ENCODE peak calls at places on chromosomes 3 and 15, in nine cellular contexts. One of them, this sample, is unnamed.
A peak's percentile ranks its signal among the peaks of the same experiment; 100 is the strongest.

GRCh38 chr3:6491768-6492167 is 369.1 kb upstream of the GRM7 start:
- DNase-seq in astrocyte of the spinal cord: no peak
- DNase-seq in ovary: no peak
- DNase-seq in heart left ventricle: no peak
- DNase-seq in fibroblast of mammary gland: no peak
- DNase-seq in A549: no peak
- DNase-seq in tibial nerve: no peak
- DNase-seq in OCI-LY7: no peak
- DNase-seq in cardiac fibroblast: no peak
- DNase-seq in this sample: no peak

GRCh38 chr3:153649286-153649839 is 471.8 kb upstream of the ARHGEF26 start:
- DNase-seq in heart left ventricle: no peak
- DNase-seq in fibroblast of mammary gland: no peak
- DNase-seq in cardiac fibroblast: no peak
- DNase-seq in A549: no peak
- DNase-seq in OCI-LY7: no peak
- DNase-seq in astrocyte of the spinal cord: no peak
- DNase-seq in ovary: no peak
- DNase-seq in tibial nerve: no peak
- DNase-seq in this sample: no peak

GRCh38 chr15:40893019-40893723 is 1.1 kb upstream of the VPS18 start:
- DNase-seq in tibial nerve: no peak
- DNase-seq in cardiac fibroblast: no peak
- DNase-seq in heart left ventricle: no peak
- DNase-seq in astrocyte of the spinal cord: no peak
- DNase-seq in OCI-LY7: no peak
- DNase-seq in fibroblast of mammary gland: no peak
- DNase-seq in A549: no peak
- DNase-seq in ovary: no peak
- DNase-seq in this sample: no peak

GRCh38 chr3:7290062-7290825 is 429.3 kb downstream of the GRM7 start:
- DNase-seq in fibroblast of mammary gland: no peak
- DNase-seq in ovary: no peak
- DNase-seq in A549: no peak
- DNase-seq in astrocyte of the spinal cord: no peak
- DNase-seq in heart left ventricle: no peak
- DNase-seq in OCI-LY7: no peak
- DNase-seq in cardiac fibroblast: peak; percentile 49
- DNase-seq in tibial nerve: no peak
- DNase-seq in this sample: peak; percentile 65

GRCh38 chr3:85781806-85782205 is 823.0 kb downstream of the CADM2 start:
- DNase-seq in heart left ventricle: no peak
- DNase-seq in cardiac fibroblast: no peak
- DNase-seq in A549: no peak
- DNase-seq in tibial nerve: no peak
- DNase-seq in ovary: no peak
- DNase-seq in fibroblast of mammary gland: no peak
- DNase-seq in OCI-LY7: no peak
- DNase-seq in astrocyte of the spinal cord: no peak
- DNase-seq in this sample: peak; percentile 3

GRCh38 chr3:72316501-72317279 is 531.6 kb downstream of the SHQ1 start:
- DNase-seq in heart left ventricle: no peak
- DNase-seq in fibroblast of mammary gland: no peak
- DNase-seq in cardiac fibroblast: no peak
- DNase-seq in ovary: no peak
- DNase-seq in A549: no peak
- DNase-seq in tibial nerve: no peak
- DNase-seq in astrocyte of the spinal cord: peak; percentile 36
- DNase-seq in OCI-LY7: no peak
- DNase-seq in this sample: no peak

GRCh38 chr15:62165029-62165792 is at the start of gene C2CD4B:
- DNase-seq in tibial nerve: no peak
- DNase-seq in ovary: peak; percentile 38
- DNase-seq in A549: peak; percentile 62
- DNase-seq in cardiac fibroblast: peak; percentile 62
- DNase-seq in fibroblast of mammary gland: no peak
- DNase-seq in heart left ventricle: peak; percentile 79
- DNase-seq in astrocyte of the spinal cord: no peak
- DNase-seq in OCI-LY7: no peak
- DNase-seq in this sample: peak; percentile 80

GRCh38 chr3:192259661-192260060 is 467.7 kb downstream of the FGF12 start:
- DNase-seq in A549: no peak
- DNase-seq in OCI-LY7: no peak
- DNase-seq in fibroblast of mammary gland: no peak
- DNase-seq in tibial nerve: no peak
- DNase-seq in heart left ventricle: no peak
- DNase-seq in astrocyte of the spinal cord: no peak
- DNase-seq in ovary: no peak
- DNase-seq in cardiac fibroblast: no peak
- DNase-seq in this sample: no peak

GRCh38 chr15:62164500-62165028 is 521 bp downstream of the C2CD4B start:
- DNase-seq in heart left ventricle: peak; percentile 21
- DNase-seq in ovary: no peak
- DNase-seq in OCI-LY7: no peak
- DNase-seq in astrocyte of the spinal cord: no peak
- DNase-seq in fibroblast of mammary gland: no peak
- DNase-seq in A549: peak; percentile 28
- DNase-seq in tibial nerve: no peak
- DNase-seq in cardiac fibroblast: peak; percentile 32
- DNase-seq in this sample: peak; percentile 47

GRCh38 chr3:101320475-101320874 is at the start of gene IMPG2:
- DNase-seq in fibroblast of mammary gland: no peak
- DNase-seq in tibial nerve: no peak
- DNase-seq in OCI-LY7: no peak
- DNase-seq in A549: no peak
- DNase-seq in heart left ventricle: no peak
- DNase-seq in ovary: no peak
- DNase-seq in cardiac fibroblast: no peak
- DNase-seq in astrocyte of the spinal cord: no peak
- DNase-seq in this sample: no peak

GRCh38 chr3:126540342-126540849 is 16.4 kb downstream of the CHST13 start:
- DNase-seq in heart left ventricle: peak; percentile 25
- DNase-seq in A549: peak; percentile 33
- DNase-seq in fibroblast of mammary gland: peak; percentile 96
- DNase-seq in astrocyte of the spinal cord: peak; percentile 86
- DNase-seq in cardiac fibroblast: peak; percentile 87
- DNase-seq in ovary: peak; percentile 20
- DNase-seq in tibial nerve: peak; percentile 10
- DNase-seq in OCI-LY7: no peak
- DNase-seq in this sample: peak; percentile 84

GRCh38 chr3:101182734-101183133 is 137.6 kb downstream of the IMPG2 start:
- DNase-seq in astrocyte of the spinal cord: no peak
- DNase-seq in A549: peak; percentile 29
- DNase-seq in ovary: no peak
- DNase-seq in cardiac fibroblast: peak; percentile 71
- DNase-seq in OCI-LY7: no peak
- DNase-seq in tibial nerve: no peak
- DNase-seq in fibroblast of mammary gland: peak; percentile 61
- DNase-seq in heart left ventricle: no peak
- DNase-seq in this sample: peak; percentile 78

GRCh38 chr3:14892226-14892625 is 55.2 kb upstream of the NR2C2 start:
- DNase-seq in A549: no peak
- DNase-seq in astrocyte of the spinal cord: no peak
- DNase-seq in OCI-LY7: no peak
- DNase-seq in cardiac fibroblast: no peak
- DNase-seq in fibroblast of mammary gland: no peak
- DNase-seq in ovary: no peak
- DNase-seq in tibial nerve: no peak
- DNase-seq in heart left ventricle: no peak
- DNase-seq in this sample: no peak

DNA sequence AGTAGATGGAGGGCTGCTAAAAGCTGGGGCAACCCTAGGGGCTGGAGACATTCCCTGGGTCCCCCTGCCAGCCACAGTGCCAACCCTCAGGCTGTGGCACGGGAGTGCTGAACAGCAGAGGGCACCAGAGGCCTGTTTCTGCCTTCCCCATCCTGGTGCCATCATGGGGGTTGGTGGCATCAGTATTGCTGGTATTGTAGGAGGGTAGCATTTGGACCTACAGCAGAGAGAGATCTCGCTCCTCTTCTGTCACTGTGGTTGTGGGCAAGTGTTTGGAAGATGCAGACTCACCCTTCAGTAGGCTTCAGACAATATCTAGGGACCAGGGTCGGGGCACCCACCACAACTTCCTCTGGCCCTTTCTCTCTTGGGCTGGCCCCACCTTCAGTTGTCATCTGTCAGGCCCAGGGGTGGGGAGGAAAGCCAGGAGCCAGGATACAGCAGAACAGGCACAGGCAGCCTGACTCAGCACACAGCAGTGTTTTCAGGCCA is 123.5 kb downstream of the RPLP1 start:
- DNase-seq in cardiac fibroblast: peak; percentile 44
- DNase-seq in fibroblast of mammary gland: no peak
- DNase-seq in OCI-LY7: peak; percentile 43
- DNase-seq in A549: peak; percentile 68
- DNase-seq in heart left ventricle: peak; percentile 56
- DNase-seq in tibial nerve: no peak
- DNase-seq in ovary: peak; percentile 53
- DNase-seq in astrocyte of the spinal cord: no peak
- DNase-seq in this sample: peak; percentile 42
- TF ChIP-seq CTCF in cardiac fibroblast: peak; percentile 66
- TF ChIP-seq CTCF in fibroblast of mammary gland: peak; percentile 50
- TF ChIP-seq CTCF in OCI-LY7: peak; percentile 81
- TF ChIP-seq CTCF in A549: peak; percentile 94
- TF ChIP-seq CTCF in heart left ventricle: peak; percentile 46
- TF ChIP-seq CTCF in tibial nerve: peak; percentile 77
- TF ChIP-seq CTCF in ovary: no peak
- TF ChIP-seq CTCF in astrocyte of the spinal cord: peak; percentile 77
- TF ChIP-seq CTCF in this sample: peak; percentile 73

GRCh38 chr3:160756907-160757623 is 1.0 kb downstream of the PPM1L start:
- DNase-seq in heart left ventricle: peak; percentile 21
- DNase-seq in ovary: peak; percentile 34
- DNase-seq in cardiac fibroblast: no peak
- DNase-seq in OCI-LY7: no peak
- DNase-seq in A549: no peak
- DNase-seq in astrocyte of the spinal cord: no peak
- DNase-seq in fibroblast of mammary gland: no peak
- DNase-seq in tibial nerve: no peak
- DNase-seq in this sample: no peak
- H3K4me3 ChIP-seq in heart left ventricle: peak overlapping the region; percentile 87
- H3K4me3 ChIP-seq in ovary: peak overlapping the region; percentile 59
- H3K4me3 ChIP-seq in cardiac fibroblast: no peak overlapping the region
- H3K4me3 ChIP-seq in OCI-LY7: peak overlapping the region; percentile 84
- H3K4me3 ChIP-seq in A549: no peak overlapping the region
- H3K4me3 ChIP-seq in astrocyte of the spinal cord: no peak overlapping the region
- H3K4me3 ChIP-seq in fibroblast of mammary gland: no peak overlapping the region
- H3K4me3 ChIP-seq in tibial nerve: peak overlapping the region; percentile 72
- H3K4me3 ChIP-seq in this sample: no peak overlapping the region

GRCh38 chr3:163735394-163735793 is 1342.9 kb downstream of the SI start:
- DNase-seq in cardiac fibroblast: no peak
- DNase-seq in tibial nerve: no peak
- DNase-seq in A549: no peak
- DNase-seq in heart left ventricle: no peak
- DNase-seq in fibroblast of mammary gland: no peak
- DNase-seq in OCI-LY7: no peak
- DNase-seq in ovary: no peak
- DNase-seq in astrocyte of the spinal cord: no peak
- DNase-seq in this sample: no peak

GRCh38 chr3:163726125-163726524 is 1352.2 kb downstream of the SI start:
- DNase-seq in tibial nerve: no peak
- DNase-seq in A549: no peak
- DNase-seq in ovary: no peak
- DNase-seq in astrocyte of the spinal cord: no peak
- DNase-seq in heart left ventricle: no peak
- DNase-seq in OCI-LY7: no peak
- DNase-seq in fibroblast of mammary gland: no peak
- DNase-seq in cardiac fibroblast: no peak
- DNase-seq in this sample: no peak

DNA sequence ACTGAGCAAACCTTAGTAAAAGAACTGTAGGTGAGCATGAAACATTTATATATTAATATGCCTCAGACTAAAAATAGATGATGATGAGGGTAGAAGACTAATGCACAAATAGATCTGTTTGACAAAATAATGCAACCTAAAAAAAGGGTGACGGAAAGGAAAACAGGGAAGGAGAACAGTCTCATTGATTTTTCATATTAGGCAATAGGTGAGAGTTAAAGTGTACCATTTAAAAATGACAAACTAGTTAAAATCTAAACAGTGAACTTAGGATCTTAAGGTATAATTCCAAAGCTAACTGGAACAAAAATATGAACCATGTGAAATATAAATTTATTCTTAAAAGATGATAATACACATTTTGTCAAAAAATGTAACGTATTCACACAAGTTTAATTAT is 1347.6 kb downstream of the SI start:
- DNase-seq in cardiac fibroblast: no peak
- DNase-seq in A549: no peak
- DNase-seq in tibial nerve: no peak
- DNase-seq in heart left ventricle: no peak
- DNase-seq in fibroblast of mammary gland: no peak
- DNase-seq in astrocyte of the spinal cord: no peak
- DNase-seq in OCI-LY7: no peak
- DNase-seq in ovary: no peak
- DNase-seq in this sample: no peak
- TF ChIP-seq CTCF in cardiac fibroblast: no peak
- TF ChIP-seq CTCF in A549: no peak
- TF ChIP-seq CTCF in tibial nerve: no peak
- TF ChIP-seq CTCF in heart left ventricle: no peak
- TF ChIP-seq CTCF in fibroblast of mammary gland: no peak
- TF ChIP-seq CTCF in astrocyte of the spinal cord: no peak
- TF ChIP-seq CTCF in OCI-LY7: no peak
- TF ChIP-seq CTCF in ovary: no peak
- TF ChIP-seq CTCF in this sample: no peak

GRCh38 chr3:152626226-152626625 is 208.7 kb upstream of the P2RY1 start:
- DNase-seq in OCI-LY7: no peak
- DNase-seq in astrocyte of the spinal cord: no peak
- DNase-seq in fibroblast of mammary gland: no peak
- DNase-seq in cardiac fibroblast: no peak
- DNase-seq in A549: no peak
- DNase-seq in heart left ventricle: no peak
- DNase-seq in ovary: no peak
- DNase-seq in tibial nerve: no peak
- DNase-seq in this sample: no peak

GRCh38 chr3:152635354-152635753 is 199.6 kb upstream of the P2RY1 start:
- DNase-seq in tibial nerve: no peak
- DNase-seq in fibroblast of mammary gland: no peak
- DNase-seq in cardiac fibroblast: peak; percentile 42
- DNase-seq in OCI-LY7: no peak
- DNase-seq in heart left ventricle: no peak
- DNase-seq in A549: no peak
- DNase-seq in astrocyte of the spinal cord: no peak
- DNase-seq in ovary: no peak
- DNase-seq in this sample: peak; percentile 21

DNA sequence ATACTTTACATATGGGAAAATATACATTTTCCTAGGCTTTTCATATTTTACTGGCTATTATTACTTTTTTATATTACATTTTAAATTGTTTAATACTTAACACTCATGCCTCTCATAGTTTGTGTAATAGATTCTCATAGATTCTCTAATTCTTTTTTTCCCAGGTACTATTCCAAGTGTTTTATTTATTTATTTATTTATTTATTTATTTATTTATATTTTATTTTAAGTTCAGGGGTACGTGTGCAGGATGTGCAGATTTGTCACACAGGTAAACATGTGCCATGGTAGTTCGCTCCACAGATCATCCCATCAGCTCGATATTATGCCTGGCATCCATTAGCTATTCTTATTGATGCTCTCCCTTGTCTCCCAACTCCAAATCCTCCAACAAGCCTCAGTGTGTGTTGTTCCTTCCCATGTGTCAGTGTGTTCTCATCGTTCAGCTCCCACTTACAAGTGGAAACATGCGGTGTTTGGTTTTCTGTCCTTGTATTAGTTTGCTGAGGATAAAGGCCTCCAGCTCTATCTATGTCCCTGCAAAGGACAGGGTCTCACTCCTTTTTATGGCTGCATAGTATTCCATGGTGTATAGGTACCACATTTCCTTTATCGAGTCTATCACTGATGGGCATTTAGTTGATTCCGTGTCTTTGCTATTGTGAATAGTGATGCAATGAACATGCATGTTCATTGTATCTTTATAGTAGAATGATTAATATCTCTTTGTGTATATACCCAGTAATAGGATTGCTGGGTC is 205.4 kb upstream of the P2RY1 start:
- DNase-seq in A549: no peak
- DNase-seq in cardiac fibroblast: no peak
- DNase-seq in OCI-LY7: no peak
- DNase-seq in astrocyte of the spinal cord: no peak
- DNase-seq in heart left ventricle: no peak
- DNase-seq in fibroblast of mammary gland: no peak
- DNase-seq in tibial nerve: no peak
- DNase-seq in ovary: no peak
- DNase-seq in this sample: no peak
- H3K4me3 ChIP-seq in A549: no peak overlapping the region
- H3K4me3 ChIP-seq in cardiac fibroblast: no peak overlapping the region
- H3K4me3 ChIP-seq in OCI-LY7: no peak overlapping the region
- H3K4me3 ChIP-seq in astrocyte of the spinal cord: no peak overlapping the region
- H3K4me3 ChIP-seq in heart left ventricle: no peak overlapping the region
- H3K4me3 ChIP-seq in fibroblast of mammary gland: no peak overlapping the region
- H3K4me3 ChIP-seq in tibial nerve: no peak overlapping the region
- H3K4me3 ChIP-seq in ovary: no peak overlapping the region
- H3K4me3 ChIP-seq in this sample: no peak overlapping the region

This sample was measured in fibroblast of pulmonary artery.